ENCODE peak calls at places on chromosomes 16 and 17, in seven cellular contexts. M is IMR-90, O is breast epithelium, H is astrocyte, X is GM06990, Q is fibroblast of lung, F is sigmoid colon. E is an unnamed sample.

GRCh38 chr16:21001262-21001661 is 100.7 kb downstream of the LYRM1 start:
- DNase-seq in M (peak), O (no peak), H (no peak), X (no peak), Q (peak), F (no peak), E (no peak)

GRCh38 chr17:43902190-43902589 is 5.1 kb downstream of the MPP2 start:
- DNase-seq in M (no peak), O (no peak), H (no peak), X (no peak), Q (no peak), F (no peak), E (no peak)

GRCh38 chr17:41689497-41690299 is 1.0 kb downstream of the EIF1 start:
- DNase-seq in M (peak), O (peak), H (no peak), X (no peak), Q (peak), F (no peak), E (no peak)

GRCh38 chr17:17781591-17782424 is 55.0 kb downstream of the SREBF1 start:
- DNase-seq in M (peak), O (peak), H (peak), X (no peak), Q (peak), F (peak), E (peak)

GRCh38 chr16:30018731-30019158 is 4.3 kb upstream of the C16orf92 start:
- DNase-seq in M (peak), O (no peak), H (no peak), X (no peak), Q (peak), F (no peak), E (no peak)

GRCh38 chr16:2212362-2213324 is 2.0 kb upstream of the BRICD5 start:
- DNase-seq in M (no peak), O (peak), H (no peak), X (no peak), Q (no peak), F (no peak), E (no peak)

GRCh38 chr17:57582881-57583756 is 162.0 kb downstream of the CCDC182 start:
- DNase-seq in M (no peak), O (no peak), H (no peak), X (no peak), Q (no peak), F (no peak), E (no peak)

GRCh38 chr17:72386619-72387237 is 265.9 kb downstream of the SOX9 start:
- DNase-seq in M (no peak), O (no peak), H (no peak), X (no peak), Q (no peak), F (no peak), E (no peak)

GRCh38 chr17:28030386-28030785 is 12.1 kb upstream of the NLK start:
- DNase-seq in M (no peak), O (no peak), H (no peak), X (no peak), Q (no peak), F (no peak), E (no peak)

GRCh38 chr16:15777533-15778203 is 79.2 kb downstream of the MYH11 start:
- DNase-seq in M (peak), O (no peak), H (peak), X (no peak), Q (peak), F (peak), E (no peak)

GRCh38 chr16:30748634-30749445 is 615 bp downstream of the PHKG2 start:
- DNase-seq in M (peak), O (no peak), H (peak), X (no peak), Q (peak), F (peak), E (no peak)

GRCh38 chr17:66493283-66494019 is 191.0 kb downstream of the PRKCA start:
- DNase-seq in M (peak), O (no peak), H (peak), X (no peak), Q (peak), F (no peak), E (no peak)

GRCh38 chr17:42365136-42365535 is 23.1 kb downstream of the STAT3 start:
- DNase-seq in M (peak), O (no peak), H (peak), X (no peak), Q (peak), F (no peak), E (no peak)

GRCh38 chr17:80364091-80364691 is 50.8 kb upstream of the ENDOV start:
- DNase-seq in M (no peak), O (no peak), H (no peak), X (no peak), Q (no peak), F (peak), E (no peak)

GRCh38 chr16:66344533-66345145 is 21.9 kb upstream of the CDH5 start:
- DNase-seq in M (peak), O (no peak), H (no peak), X (no peak), Q (peak), F (no peak), E (no peak)

GRCh38 chr16:48612621-48613020 is 2.6 kb upstream of the N4BP1 start:
- DNase-seq in M (no peak), O (no peak), H (no peak), X (no peak), Q (no peak), F (no peak), E (no peak)

GRCh38 chr16:24844101-24845030 is 1.4 kb upstream of the SLC5A11 start:
- DNase-seq in M (peak), O (no peak), H (peak), X (no peak), Q (peak), F (no peak), E (no peak)

GRCh38 chr17:36133629-36134259 is 30.1 kb downstream of the CCL4 start:
- DNase-seq in M (no peak), O (no peak), H (no peak), X (no peak), Q (no peak), F (no peak), E (no peak)

GRCh38 chr16:58684001-58684353 is 593 bp downstream of the SLC38A7 start:
- DNase-seq in M (peak), O (no peak), H (peak), X (no peak), Q (peak), F (peak), E (no peak)

GRCh38 chr17:7398612-7399011 is 4.3 kb upstream of the PLSCR3 start:
- DNase-seq in M (no peak), O (no peak), H (no peak), X (no peak), Q (no peak), F (no peak), E (no peak)

GRCh38 chr17:41959336-41960095 is 7.1 kb upstream of the CNP start:
- DNase-seq in M (peak), O (no peak), H (peak), X (no peak), Q (peak), F (no peak), E (no peak)

GRCh38 chr16:11403534-11403795 is 58.2 kb downstream of the RMI2 start:
- DNase-seq in M (no peak), O (no peak), H (no peak), X (no peak), Q (no peak), F (no peak), E (no peak)

GRCh38 chr17:78315355-78316114 is 44.3 kb downstream of the SOCS3 start:
- DNase-seq in M (peak), O (peak), H (peak), X (no peak), Q (peak), F (peak), E (no peak)

GRCh38 chr16:66103245-66103644 is 263.2 kb upstream of the CDH5 start:
- DNase-seq in M (peak), O (no peak), H (no peak), X (no peak), Q (peak), F (no peak), E (no peak)

GRCh38 chr17:28675980-28676379 is 14.0 kb downstream of the SUPT6H start:
- DNase-seq in M (no peak), O (no peak), H (no peak), X (no peak), Q (no peak), F (no peak), E (no peak)

GRCh38 chr17:17722081-17722905 is 41.0 kb downstream of the RAI1 start:
- DNase-seq in M (peak), O (no peak), H (peak), X (no peak), Q (peak), F (no peak), E (no peak)

GRCh38 chr17:66834919-66835454 is at the start of gene CACNG5:
- DNase-seq in M (no peak), O (no peak), H (no peak), X (no peak), Q (no peak), F (peak), E (no peak)

GRCh38 chr16:64751906-64752305 is 370.0 kb downstream of the CDH11 start:
- DNase-seq in M (peak), O (no peak), H (peak), X (no peak), Q (peak), F (no peak), E (no peak)

GRCh38 chr17:12256380-12256995 is 235.8 kb downstream of the MAP2K4 start:
- DNase-seq in M (peak), O (no peak), H (peak), X (peak), Q (peak), F (peak), E (no peak)

GRCh38 chr16:59188029-59188428 is 453.9 kb upstream of the GOT2 start:
- DNase-seq in M (no peak), O (no peak), H (no peak), X (no peak), Q (no peak), F (no peak), E (no peak)

GRCh38 chr16:57091200-57091989 is 988 bp upstream of the CPNE2 start:
- DNase-seq in M (peak), O (peak), H (peak), X (no peak), Q (peak), F (peak), E (no peak)

DNA sequence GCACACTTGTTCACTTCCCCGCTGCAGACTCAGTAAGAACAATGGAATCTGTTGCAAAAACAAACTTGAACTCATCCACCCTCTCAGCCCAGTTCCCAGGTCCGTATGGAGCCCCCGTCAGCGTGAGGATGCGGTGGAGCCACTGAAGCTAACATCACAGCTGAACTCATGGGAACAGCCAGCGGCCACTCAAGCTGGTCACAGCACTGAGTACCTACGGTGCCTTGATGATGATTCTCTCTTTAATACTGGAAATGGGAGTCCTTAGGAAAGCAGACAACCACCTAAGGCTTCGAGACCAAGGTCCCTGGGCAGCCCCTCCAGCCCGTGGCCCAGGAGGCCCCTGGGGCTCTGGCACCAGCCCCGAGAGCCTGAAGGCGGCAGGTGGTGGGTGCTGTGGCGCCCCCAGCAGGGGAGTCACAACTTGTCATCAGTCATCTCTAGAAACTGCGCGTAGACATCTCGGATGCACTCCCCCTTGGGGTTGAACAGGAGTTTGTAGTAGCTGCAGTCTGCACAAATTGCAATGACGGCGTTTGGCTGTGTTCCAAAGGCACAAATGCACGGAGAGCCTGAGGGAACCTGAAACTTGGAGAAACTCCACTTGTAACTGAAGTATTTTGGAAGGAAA is 31.0 kb upstream of the RHOT1 start:
- DNase-seq in M (peak), O (no peak), H (peak), X (peak), Q (peak), F (peak), E (no peak)
- TF ChIP-seq CTCF in M (peak), O (no peak), H (peak), X (peak), Q (peak), F (no peak), E (no peak)

GRCh38 chr16:6012716-6013115 is 915.1 kb upstream of the EEF2KMT start:
- DNase-seq in M (no peak), O (no peak), H (no peak), X (no peak), Q (no peak), F (no peak), E (no peak)

GRCh38 chr16:6019490-6019991 is 921.9 kb upstream of the EEF2KMT start:
- DNase-seq in M (no peak), O (no peak), H (no peak), X (no peak), Q (peak), F (no peak), E (no peak)

GRCh38 chr16:6018848-6019489 is 921.4 kb upstream of the EEF2KMT start:
- DNase-seq in M (no peak), O (no peak), H (no peak), X (no peak), Q (peak), F (no peak), E (no peak)

GRCh38 chr16:6020162-6020980 is 922.8 kb upstream of the EEF2KMT start:
- DNase-seq in M (no peak), O (no peak), H (no peak), X (no peak), Q (peak), F (no peak), E (no peak)

DNA sequence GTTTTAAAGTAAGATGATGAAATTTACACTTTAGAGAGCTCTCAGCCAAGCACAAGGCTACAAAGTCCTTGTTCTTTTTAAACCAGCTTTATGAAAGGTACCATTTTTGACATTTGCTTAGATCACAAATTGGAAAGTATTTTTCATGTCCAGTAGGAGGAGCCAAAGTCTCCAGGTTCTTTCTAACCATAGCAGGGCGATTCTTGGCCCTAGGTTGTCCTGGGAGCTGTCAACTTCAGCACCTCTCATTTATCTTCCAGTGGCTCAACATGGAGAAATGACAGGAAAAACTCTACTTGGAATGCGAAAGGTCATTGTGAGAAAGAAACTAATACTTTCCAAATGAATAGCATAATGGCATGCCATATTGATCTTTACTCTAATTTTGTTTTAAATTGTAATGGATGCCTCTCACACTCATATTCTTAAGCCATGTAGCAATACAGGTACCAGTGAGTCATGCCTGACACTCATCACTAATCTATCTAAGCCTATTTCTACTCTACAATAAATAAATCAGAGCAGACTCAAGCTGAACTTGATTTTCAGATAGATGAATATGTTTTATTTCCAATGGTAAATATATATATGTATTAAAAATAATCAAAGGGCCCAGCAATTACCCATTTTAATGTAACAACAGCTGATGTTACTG is 919.1 kb upstream of the EEF2KMT start:
- DNase-seq in M (no peak), O (no peak), H (peak), X (no peak), Q (peak), F (no peak), E (no peak)
- TF ChIP-seq CTCF in M (no peak), O (no peak), H (peak), X (peak), Q (no peak), F (no peak), E (no peak)

GRCh38 chr17:59827721-59828477 is 64.8 kb downstream of the TUBD1 start:
- DNase-seq in M (no peak), O (no peak), H (no peak), X (no peak), Q (peak), F (no peak), E (no peak)

GRCh38 chr17:59826741-59827453 is 65.8 kb downstream of the TUBD1 start:
- DNase-seq in M (no peak), O (no peak), H (no peak), X (no peak), Q (no peak), F (no peak), E (no peak)

GRCh38 chr17:59828478-59828760 is 64.3 kb downstream of the TUBD1 start:
- DNase-seq in M (no peak), O (no peak), H (no peak), X (no peak), Q (no peak), F (no peak), E (no peak)

GRCh38 chr17:59829217-59830006 is 63.3 kb downstream of the TUBD1 start:
- DNase-seq in M (peak), O (no peak), H (peak), X (peak), Q (peak), F (no peak), E (no peak)

GRCh38 chr17:59825533-59826316 is 67.0 kb downstream of the TUBD1 start:
- DNase-seq in M (peak), O (no peak), H (peak), X (no peak), Q (peak), F (no peak), E (no peak)
- TF ChIP-seq CTCF in M (no peak), O (no peak), H (no peak), X (no peak), Q (no peak), F (no peak), E (no peak)

GRCh38 chr16:87025681-87026080 is 291.5 kb downstream of the C16orf95 start:
- DNase-seq in M (no peak), O (no peak), H (no peak), X (no peak), Q (no peak), F (no peak), E (no peak)
- TF ChIP-seq CTCF in M (no peak), O (no peak), H (no peak), X (no peak), Q (no peak), F (no peak), E (no peak)

GRCh38 chr16:17476414-17477259 is 5.9 kb upstream of the XYLT1 start:
- DNase-seq in M (peak), O (no peak), H (peak), X (no peak), Q (peak), F (no peak), E (no peak)
- TF ChIP-seq CTCF in M (peak), O (no peak), H (peak), X (peak), Q (peak), F (peak), E (no peak)

E was measured in activated B cell treated with CpG ODN at 0.5 μM for 24 hours.